ENCODE peak calls at places on chromosome 19, in seven cellular contexts. J is body of pancreas, R is spleen, O is A549, V is tibial nerve, X is ovary, C is adrenal gland. L is an unnamed sample.
A peak's percentile ranks its signal among the peaks of the same experiment; 100 is the strongest.

GRCh38 chr19:17751103-17751911 is at the start of gene FCHO1:
- DNase-seq in J (no peak), R (peak; percentile 95), O (no peak), V (no peak), X (no peak), C (peak; percentile 38), L (peak; percentile 65)

GRCh38 chr19:48715681-48716171 is 3.8 kb downstream of the MAMSTR start:
- DNase-seq in J (no peak), R (no peak), O (no peak), V (no peak), X (peak; percentile 47), C (no peak), L (no peak)

GRCh38 chr19:8626823-8627222 is 3.6 kb upstream of the NFILZ start:
- DNase-seq in J (no peak), R (no peak), O (no peak), V (no peak), X (no peak), C (no peak), L (no peak)

GRCh38 chr19:18733196-18733647 is 49.7 kb downstream of the CRTC1 start:
- DNase-seq in J (peak; percentile 34), R (no peak), O (no peak), V (no peak), X (peak; percentile 83), C (no peak), L (no peak)

GRCh38 chr19:16585808-16586476 is 13.7 kb upstream of the SLC35E1 start:
- DNase-seq in J (no peak), R (no peak), O (no peak), V (no peak), X (no peak), C (no peak), L (no peak)

GRCh38 chr19:17497149-17497798 is 14.2 kb upstream of the PGLS start:
- DNase-seq in J (no peak), R (peak; percentile 75), O (no peak), V (no peak), X (no peak), C (no peak), L (no peak)

GRCh38 chr19:32812571-32812970 is 57.0 kb downstream of the SLC7A9 start:
- DNase-seq in J (no peak), R (no peak), O (no peak), V (no peak), X (no peak), C (no peak), L (no peak)

GRCh38 chr19:15340086-15340485 is 7.7 kb upstream of the BRD4 start:
- DNase-seq in J (no peak), R (no peak), O (no peak), V (no peak), X (no peak), C (peak; percentile 51), L (no peak)

GRCh38 chr19:56119585-56119978 is 1.5 kb downstream of the ZNF787 start:
- DNase-seq in J (no peak), R (peak; percentile 85), O (peak; percentile 55), V (no peak), X (no peak), C (peak; percentile 88), L (no peak)

GRCh38 chr19:22260499-22260898 is 25.7 kb upstream of the ZNF729 start:
- DNase-seq in J (no peak), R (no peak), O (no peak), V (no peak), X (no peak), C (no peak), L (no peak)
- H3K9me3 ChIP-seq in J (no peaks in the 10 kb centered on the region), R (peaks cover 4% of the 10 kb centered on the region), O (peaks cover 25% of the 10 kb centered on the region), V (no peaks in the 10 kb centered on the region), X (no peaks in the 10 kb centered on the region), C (no peaks in the 10 kb centered on the region), L (peaks cover 7% of the 10 kb centered on the region)

GRCh38 chr19:1492474-1493006 is 1.6 kb downstream of the REEP6 start:
- DNase-seq in J (peak; percentile 65), R (no peak), O (no peak), V (no peak), X (no peak), C (peak; percentile 71), L (no peak)
- TF ChIP-seq POLR2A in J (no peak), R (no peak), O (no peak), V (no peak), X (no peak), C (no peak), L (no peak)

DNA sequence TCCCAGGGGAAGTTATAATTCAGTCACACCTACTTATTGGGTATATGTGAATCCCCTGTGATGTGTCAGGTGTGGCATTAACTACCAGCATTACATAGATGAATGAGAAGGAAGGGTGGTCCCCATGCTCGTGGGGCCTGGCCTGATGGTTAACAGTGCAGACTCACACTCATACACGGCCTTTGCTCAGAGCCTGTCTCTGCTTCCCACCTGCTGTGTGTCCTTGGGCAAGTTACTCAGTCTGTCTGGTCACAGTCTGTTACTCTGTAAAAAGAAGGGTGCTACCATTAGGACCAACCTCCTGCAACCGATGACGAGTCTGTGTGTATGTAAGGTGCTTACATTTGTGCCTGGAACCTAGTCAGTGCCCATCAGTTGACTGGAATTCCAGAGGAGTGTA is 23.8 kb downstream of the SAFB start:
- DNase-seq in J (no peak), R (peak; percentile 12), O (no peak), V (no peak), X (no peak), C (no peak), L (no peak)
- H3K9me3 ChIP-seq in J (no peaks in the 10 kb centered on the region), R (no peaks in the 10 kb centered on the region), O (no peaks in the 10 kb centered on the region), V (no peaks in the 10 kb centered on the region), X (no peaks in the 10 kb centered on the region), C (no peaks in the 10 kb centered on the region), L (no peaks in the 10 kb centered on the region)

DNA sequence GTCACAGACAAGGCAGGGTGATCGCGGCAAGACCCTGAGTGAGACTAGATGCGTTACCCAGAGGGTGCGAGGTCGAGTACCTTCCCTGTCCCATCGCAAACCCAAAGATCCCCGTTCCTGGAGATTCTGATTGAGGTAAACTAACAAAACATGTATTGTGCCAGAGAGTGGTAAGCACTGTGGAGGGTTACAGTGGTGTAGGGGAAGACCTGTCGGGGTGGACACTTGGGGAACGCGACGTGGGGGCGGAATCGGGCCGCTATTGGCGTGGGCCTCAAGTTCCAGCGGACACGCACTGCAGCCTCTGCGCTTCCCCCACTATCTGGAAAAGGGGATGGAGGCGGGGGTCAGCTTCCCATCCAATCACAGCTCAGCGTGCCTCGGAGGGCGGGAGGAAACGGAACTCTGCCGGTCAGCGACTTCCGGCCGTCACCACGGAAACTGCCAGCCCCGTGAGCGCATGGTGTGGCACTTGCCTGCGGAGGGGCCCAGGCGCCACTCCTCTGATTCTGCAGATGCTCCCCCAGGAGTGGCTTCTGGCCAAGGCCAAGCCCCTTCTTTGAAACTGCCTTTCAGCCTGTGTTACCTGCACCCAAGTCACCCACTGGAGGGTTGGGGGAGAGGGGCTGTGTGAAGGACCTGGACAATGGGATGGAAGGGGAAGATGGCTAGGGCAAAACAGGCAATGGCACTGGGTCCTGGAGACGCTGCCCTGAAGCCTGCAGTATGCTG is 1.0 kb upstream of the UBE2M start:
- DNase-seq in J (peak; percentile 89), R (peak; percentile 95), O (peak; percentile 97), V (peak; percentile 80), X (peak; percentile 94), C (peak; percentile 96), L (no peak)
- TF ChIP-seq POLR2A in J (peak; percentile 30), R (no peak), O (peak; percentile 78), V (peak; percentile 71), X (peak; percentile 93), C (peak; percentile 54), L (peak; percentile 67)

L was measured in esophagus squamous epithelium.